ENCODE peak calls at places on chromosomes 6 and 20, in four cellular contexts. G, T, E and B are unnamed samples.

GRCh38 chr6:135209803-135210202 is 28.7 kb downstream of the MYB start:
- DNase-seq in G (no peak), T (no peak), E (no peak), B (no peak)

GRCh38 chr6:148385379-148385778 is 42.7 kb downstream of the SASH1 start:
- DNase-seq in G (no peak), T (no peak), E (no peak), B (no peak)

GRCh38 chr6:88629838-88630462 is 333.5 kb downstream of the RNGTT start:
- DNase-seq in G (no peak), T (no peak), E (no peak), B (no peak)

GRCh38 chr20:44302026-44302669 is 8.9 kb downstream of the FITM2 start:
- DNase-seq in G (no peak), T (peak), E (no peak), B (no peak)

GRCh38 chr6:76351275-76351674 is 278.8 kb upstream of the IMPG1 start:
- DNase-seq in G (no peak), T (peak), E (no peak), B (no peak)

GRCh38 chr6:155980680-155981079 is 525.0 kb upstream of the NOX3 start:
- DNase-seq in G (no peak), T (no peak), E (peak), B (no peak)

GRCh38 chr6:155432293-155432692 is 23.3 kb downstream of the NOX3 start:
- DNase-seq in G (no peak), T (no peak), E (no peak), B (no peak)

GRCh38 chr20:44709797-44710196 is 5.4 kb upstream of the CCN5 start:
- DNase-seq in G (no peak), T (no peak), E (no peak), B (no peak)

GRCh38 chr6:169529931-169530761 is 171.7 kb downstream of the WDR27 start:
- DNase-seq in G (no peak), T (no peak), E (no peak), B (no peak)

GRCh38 chr6:33847078-33847477 is 43.3 kb upstream of the MLN start:
- DNase-seq in G (no peak), T (no peak), E (no peak), B (no peak)

GRCh38 chr6:152273638-152274037 is 363.5 kb downstream of the SYNE1 start:
- DNase-seq in G (no peak), T (no peak), E (no peak), B (no peak)

GRCh38 chr6:91713911-91714310 is 1127.0 kb upstream of the MAP3K7 start:
- DNase-seq in G (no peak), T (no peak), E (no peak), B (no peak)

GRCh38 chr6:111685506-111685905 is 79.8 kb upstream of the TRAF3IP2 start:
- DNase-seq in G (no peak), T (no peak), E (no peak), B (no peak)

GRCh38 chr6:149867876-149868640 is 3.9 kb upstream of the LRP11 start:
- DNase-seq in G (peak), T (peak), E (no peak), B (no peak)

GRCh38 chr6:1178590-1178989 is 133.3 kb upstream of the FOXQ1 start:
- DNase-seq in G (no peak), T (peak), E (no peak), B (no peak)

GRCh38 chr6:154156135-154156948 is 117.3 kb downstream of the OPRM1 start:
- DNase-seq in G (no peak), T (peak), E (peak), B (no peak)

GRCh38 chr20:50308513-50309279 is 118.1 kb downstream of the CEBPB start:
- DNase-seq in G (peak), T (peak), E (peak), B (no peak)

GRCh38 chr6:10175330-10175729 is 239.5 kb downstream of the TFAP2A start:
- DNase-seq in G (no peak), T (no peak), E (no peak), B (no peak)

GRCh38 chr6:21604081-21604480 is 10.5 kb downstream of the SOX4 start:
- DNase-seq in G (no peak), T (no peak), E (no peak), B (no peak)

GRCh38 chr6:21539621-21540100 is 53.9 kb upstream of the SOX4 start:
- DNase-seq in G (no peak), T (no peak), E (no peak), B (no peak)

GRCh38 chr20:58868795-58869194 is 16.3 kb downstream of the GNAS start:
- DNase-seq in G (no peak), T (no peak), E (no peak), B (no peak)

GRCh38 chr20:50575869-50576720 is 65.9 kb downstream of the PTPN1 start:
- DNase-seq in G (peak), T (peak), E (peak), B (no peak)

GRCh38 chr20:24681634-24682495 is 212.4 kb downstream of the SYNDIG1 start:
- DNase-seq in G (no peak), T (no peak), E (no peak), B (no peak)

GRCh38 chr20:36110936-36111445 is 43.5 kb upstream of the EPB41L1 start:
- DNase-seq in G (no peak), T (no peak), E (no peak), B (no peak)

GRCh38 chr6:168284187-168284586 is 35.4 kb downstream of the DACT2 start:
- DNase-seq in G (no peak), T (no peak), E (no peak), B (no peak)

GRCh38 chr20:2697768-2698167 is 5.2 kb downstream of the EBF4 start:
- DNase-seq in G (no peak), T (no peak), E (peak), B (no peak)
- TF ChIP-seq NFIC in G (no peak), T (no peak), E (no peak), B (no peak)

GRCh38 chr20:57434390-57434700 is 43.1 kb downstream of the RBM38 start:
- DNase-seq in G (no peak), T (no peak), E (no peak), B (no peak)

GRCh38 chr20:57436223-57436545 is 45.0 kb downstream of the RBM38 start:
- DNase-seq in G (no peak), T (no peak), E (no peak), B (no peak)

GRCh38 chr20:57437267-57437666 is 46.1 kb downstream of the RBM38 start:
- DNase-seq in G (no peak), T (no peak), E (no peak), B (no peak)

GRCh38 chr20:57435105-57435497 is 43.9 kb downstream of the RBM38 start:
- DNase-seq in G (no peak), T (no peak), E (no peak), B (no peak)

DNA sequence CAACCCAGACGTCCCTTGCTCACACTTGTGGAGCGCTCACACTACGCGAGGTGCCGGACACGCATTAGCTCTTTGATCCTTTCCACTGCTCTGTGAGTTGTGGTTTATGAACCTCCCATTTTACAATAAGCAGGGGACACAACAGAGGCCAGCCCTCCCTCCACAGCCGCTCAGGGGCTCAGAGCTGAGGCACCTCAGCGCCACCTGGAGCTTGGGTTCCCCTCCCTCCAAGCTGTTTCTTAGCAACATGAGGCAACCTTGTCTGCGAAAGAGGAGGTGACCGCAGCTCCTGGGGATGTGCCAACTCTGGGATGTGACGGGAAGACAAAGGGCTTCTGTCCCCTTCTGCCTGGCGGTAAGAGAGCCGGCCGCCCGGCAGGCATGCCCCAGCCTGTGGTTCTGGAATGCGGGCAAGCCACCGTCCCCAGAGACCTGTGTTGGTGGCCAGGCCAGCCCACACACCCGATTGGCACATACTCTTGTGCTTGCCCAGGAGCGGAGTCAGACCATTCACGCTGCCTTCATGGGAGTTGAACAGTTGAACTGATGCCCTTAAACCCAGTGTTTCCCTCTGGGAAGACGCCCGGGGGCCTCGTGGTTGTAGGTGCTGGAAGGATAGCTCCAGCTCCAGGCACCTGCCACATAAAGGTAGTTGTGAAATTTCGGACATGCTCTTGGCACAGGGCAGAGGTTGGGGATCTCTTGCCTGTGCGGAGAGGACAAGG is 44.5 kb downstream of the RBM38 start:
- DNase-seq in G (peak), T (peak), E (no peak), B (no peak)
- TF ChIP-seq NFIC in G (peak), T (no peak), E (no peak), B (no peak)

GRCh38 chr6:3041606-3042005 is 26.7 kb upstream of the RIPK1 start:
- DNase-seq in G (no peak), T (no peak), E (no peak), B (no peak)
- TF ChIP-seq NFIC in G (no peak), T (no peak), E (no peak), B (no peak)

DNA sequence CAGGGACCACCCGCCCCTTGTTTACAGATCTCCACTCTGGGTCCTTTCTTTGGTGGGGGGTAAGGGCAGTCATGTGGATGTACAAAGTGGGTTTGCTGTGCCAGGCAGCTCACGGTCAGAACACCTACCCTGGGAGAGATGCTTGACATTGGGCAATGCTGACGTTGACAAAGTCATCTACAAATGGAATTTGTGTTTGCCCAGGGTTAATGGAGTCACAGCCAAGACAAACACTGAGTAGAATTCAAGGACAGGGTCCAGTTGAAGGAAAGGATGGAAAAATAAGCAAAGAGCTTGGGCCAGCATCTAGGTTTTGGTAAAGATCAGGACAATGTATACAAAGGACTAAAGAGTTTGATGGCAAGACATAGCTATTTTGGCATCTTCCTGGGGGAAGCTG is 54.7 kb downstream of the MOCS1 start:
- DNase-seq in G (no peak), T (no peak), E (no peak), B (no peak)
- TF ChIP-seq NFIC in G (no peak), T (no peak), E (no peak), B (no peak)

GRCh38 chr6:20447581-20448132 is 46.0 kb downstream of the E2F3 start:
- DNase-seq in G (no peak), T (no peak), E (no peak), B (no peak)
- TF ChIP-seq NFIC in G (no peak), T (no peak), E (no peak), B (no peak)

GRCh38 chr20:40393161-40393560 is 295.9 kb downstream of the MAFB start:
- DNase-seq in G (no peak), T (no peak), E (no peak), B (no peak)

GRCh38 chr20:40393680-40394079 is 295.4 kb downstream of the MAFB start:
- DNase-seq in G (no peak), T (no peak), E (no peak), B (no peak)

DNA sequence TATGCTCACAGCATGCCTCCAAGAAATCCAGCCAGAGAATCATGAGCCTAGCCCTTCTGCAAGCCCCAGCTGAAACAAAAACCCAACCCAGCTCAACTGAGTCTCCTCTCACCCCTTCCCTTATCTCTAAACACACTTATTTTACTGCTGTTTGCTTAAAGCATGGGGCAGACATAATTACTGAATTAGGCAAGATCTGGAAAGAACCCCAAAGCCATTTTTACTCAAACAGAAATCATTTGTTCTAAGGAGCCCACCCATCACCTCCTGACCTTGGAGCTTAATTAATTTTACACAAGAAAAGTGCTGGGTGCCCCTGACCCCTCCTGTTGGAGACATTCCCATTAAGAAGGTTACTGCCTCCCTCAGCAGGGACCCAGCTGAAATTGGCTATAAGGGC is 291.6 kb downstream of the MAFB start:
- DNase-seq in G (no peak), T (no peak), E (no peak), B (no peak)
- TF ChIP-seq NFIC in G (no peak), T (no peak), E (no peak), B (no peak)

GRCh38 chr6:35919827-35920751 is 809 bp downstream of the SRPK1 start:
- DNase-seq in G (peak), T (peak), E (peak), B (no peak)
- TF ChIP-seq NFIC in G (no peak), T (no peak), E (no peak), B (no peak)

DNA sequence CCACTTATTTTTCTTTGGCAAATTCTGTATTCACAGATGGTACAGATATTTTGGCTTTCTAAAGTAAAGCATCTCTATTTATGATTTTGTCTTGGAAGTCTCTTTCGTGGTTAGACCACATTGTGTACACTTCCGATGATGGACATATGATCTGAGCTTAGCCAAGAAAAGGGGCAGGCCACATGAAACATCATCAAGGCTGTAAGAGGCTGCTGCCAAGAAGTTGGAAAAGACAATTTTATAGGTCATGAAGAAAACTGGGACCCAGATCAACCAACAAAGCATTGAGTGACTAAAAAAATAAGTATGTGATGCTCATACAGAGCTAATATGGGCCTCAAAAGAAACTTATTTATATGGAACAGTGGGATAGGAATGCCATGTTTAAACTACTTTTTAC is 266.4 kb downstream of the HAO1 start:
- DNase-seq in G (no peak), T (no peak), E (no peak), B (no peak)
- TF ChIP-seq NFIC in G (no peak), T (no peak), E (peak), B (no peak)